ENCODE peak calls at places on chromosomes 1 and 21, in six cellular contexts. D, E, Y, S, L and R are unnamed samples.

GRCh38 chr1:241821363-241821762 is 26.6 kb upstream of the EXO1 start:
- DNase-seq in D (no peak), L (no peak), Y (peak), E (no peak), S (no peak), R (peak)

GRCh38 chr1:183023601-183024351 is 556 bp downstream of the LAMC1 start:
- DNase-seq in S (peak), E (peak), Y (no peak), D (peak), L (peak), R (no peak)

GRCh38 chr1:10471411-10472219 is 714 bp downstream of the DFFA start:
- DNase-seq in Y (no peak), D (peak), L (no peak), E (peak), S (peak), R (no peak)

GRCh38 chr21:42621828-42622199 is 31.6 kb upstream of the PDE9A start:
- DNase-seq in E (no peak), Y (no peak), S (no peak), L (no peak), D (no peak), R (no peak)

GRCh38 chr1:28058971-28059878 is 29.2 kb downstream of the EYA3 start:
- DNase-seq in S (no peak), D (no peak), E (no peak), L (no peak), Y (no peak), R (no peak)

GRCh38 chr1:183871568-183871967 is 66.6 kb downstream of the RGL1 start:
- DNase-seq in Y (no peak), L (no peak), D (no peak), E (no peak), S (no peak), R (no peak)

GRCh38 chr1:23804183-23804582 is 3.6 kb upstream of the GALE start:
- DNase-seq in E (no peak), D (no peak), L (no peak), S (no peak), Y (no peak), R (no peak)

GRCh38 chr21:41080485-41080884 is 87.5 kb upstream of the BACE2 start:
- DNase-seq in E (no peak), D (no peak), L (no peak), Y (no peak), S (no peak), R (no peak)

GRCh38 chr1:230681599-230681998 is 32.3 kb downstream of the AGT start:
- DNase-seq in L (no peak), D (peak), S (no peak), Y (peak), E (peak), R (peak)

GRCh38 chr1:42176902-42177519 is 12.5 kb upstream of the GUCA2A start:
- DNase-seq in D (peak), L (no peak), E (peak), Y (peak), S (no peak), R (no peak)

GRCh38 chr1:16677552-16678423 is 11.0 kb upstream of the RNU1-3 start:
- DNase-seq in E (peak), D (peak), L (no peak), Y (peak), S (no peak), R (peak)

GRCh38 chr1:39404876-39405275 is 86.6 kb upstream of the BMP8A start:
- DNase-seq in D (no peak), L (no peak), S (no peak), Y (no peak), E (no peak), R (no peak)

GRCh38 chr1:227315500-227316346 is 2.6 kb downstream of the CDC42BPA start:
- DNase-seq in L (no peak), D (peak), S (no peak), Y (peak), E (no peak), R (no peak)

GRCh38 chr1:7616076-7616833 is 154.8 kb upstream of the VAMP3 start:
- DNase-seq in L (no peak), Y (peak), D (peak), S (no peak), E (peak), R (no peak)

GRCh38 chr21:36792505-36792967 is 93.6 kb downstream of the SIM2 start:
- DNase-seq in D (no peak), E (peak), S (no peak), Y (no peak), L (no peak), R (no peak)

GRCh38 chr1:39753132-39754025 is 14.7 kb downstream of the PPIE start:
- DNase-seq in S (no peak), D (no peak), Y (no peak), E (no peak), L (no peak), R (no peak)

GRCh38 chr1:111406325-111406768 is 21.2 kb downstream of the OVGP1 start:
- DNase-seq in L (no peak), Y (no peak), S (peak), E (peak), D (no peak), R (no peak)

GRCh38 chr21:21165063-21165645 is 166.9 kb downstream of the NCAM2 start:
- DNase-seq in L (no peak), D (no peak), E (no peak), Y (peak), S (no peak), R (no peak)

GRCh38 chr21:31326478-31327247 is 17.4 kb downstream of the TIAM1 start:
- DNase-seq in E (peak), S (peak), Y (peak), D (no peak), L (no peak), R (peak)

GRCh38 chr1:53593758-53594380 is 134.7 kb downstream of the DMRTB1 start:
- DNase-seq in D (peak), L (no peak), S (no peak), Y (no peak), E (peak), R (no peak)

GRCh38 chr1:21490774-21491482 is 18.3 kb upstream of the ALPL start:
- DNase-seq in Y (peak), S (no peak), D (peak), E (peak), L (no peak), R (peak)

GRCh38 chr1:65323246-65323645 is 13.9 kb downstream of the DNAJC6 start:
- DNase-seq in E (peak), L (no peak), Y (no peak), D (no peak), S (no peak), R (peak)

GRCh38 chr1:57638239-57638638 is 214.4 kb upstream of the DAB1 start:
- DNase-seq in S (no peak), L (no peak), Y (no peak), D (no peak), E (no peak), R (no peak)

GRCh38 chr1:222697858-222698257 is 14.4 kb downstream of the AIDA start:
- DNase-seq in Y (peak), D (no peak), E (no peak), L (no peak), S (no peak), R (no peak)

GRCh38 chr1:29390491-29391361 is 154.4 kb downstream of the PTPRU start:
- DNase-seq in D (no peak), S (no peak), L (no peak), E (no peak), Y (no peak), R (no peak)

GRCh38 chr1:205301842-205302588 is 19.5 kb downstream of the NUAK2 start:
- DNase-seq in Y (no peak), S (no peak), D (no peak), L (no peak), E (no peak), R (no peak)

GRCh38 chr1:165403835-165404482 is 41.0 kb downstream of the RXRG start:
- DNase-seq in S (no peak), L (no peak), D (peak), E (peak), Y (peak), R (no peak)

GRCh38 chr1:22041505-22041904 is 11.0 kb upstream of the CDC42 start:
- DNase-seq in E (no peak), L (no peak), D (no peak), S (no peak), Y (no peak), R (no peak)

GRCh38 chr1:201214461-201214860 is 23.8 kb downstream of the IGFN1 start:
- DNase-seq in S (no peak), L (no peak), Y (no peak), D (no peak), E (peak), R (no peak)

GRCh38 chr1:233655433-233655844 is 41.5 kb downstream of the KCNK1 start:
- DNase-seq in L (no peak), Y (no peak), D (no peak), E (no peak), S (no peak), R (no peak)

GRCh38 chr1:154386643-154387352 is 18.3 kb upstream of the IL6R start:
- DNase-seq in D (no peak), E (peak), S (peak), L (no peak), Y (peak), R (no peak)

GRCh38 chr1:227466039-227466645 is 97.2 kb upstream of the ZNF678 start:
- DNase-seq in D (no peak), L (no peak), E (no peak), S (no peak), Y (no peak), R (no peak)

GRCh38 chr1:24286246-24287010 is 32.7 kb upstream of the GRHL3 start:
- DNase-seq in L (no peak), Y (no peak), E (no peak), D (no peak), S (no peak), R (no peak)

GRCh38 chr1:40224040-40224439 is 23.7 kb upstream of the TMCO2 start:
- DNase-seq in E (peak), L (no peak), S (no peak), Y (no peak), D (no peak), R (no peak)

GRCh38 chr1:172500207-172500606 is 32.7 kb upstream of the SUCO start:
- DNase-seq in D (no peak), E (no peak), Y (no peak), L (no peak), S (no peak), R (no peak)

GRCh38 chr1:213883618-213884017 is 104.2 kb upstream of the PROX1 start:
- DNase-seq in D (no peak), S (no peak), L (no peak), E (no peak), Y (no peak), R (peak)

GRCh38 chr1:51666463-51666862 is 49.6 kb downstream of the OSBPL9 start:
- DNase-seq in Y (peak), D (no peak), L (no peak), S (no peak), E (no peak), R (no peak)